ENCODE peak calls at places on chromosomes 2 and 18, in eight cellular contexts. J is transverse colon, F is K562, T is A549, C is HepG2, I is esophagus muscularis mucosa, N is SK-N-SH, E is upper lobe of left lung. M is an unnamed sample.

GRCh38 chr2:234686088-234686890 is 189.4 kb upstream of the ARL4C start:
- DNase-seq in J (no peak), F (no peak), T (peak; percentile 37), C (peak; percentile 50), I (no peak), N (no peak), E (no peak), M (no peak)

GRCh38 chr18:34592961-34593382 is 117.1 kb upstream of the DTNA start:
- DNase-seq in J (peak; percentile 19), F (no peak), T (no peak), C (no peak), I (no peak), N (no peak), E (no peak), M (peak; percentile 74)

GRCh38 chr18:6624271-6624670 is 105.2 kb upstream of the ARHGAP28 start:
- DNase-seq in J (no peak), F (no peak), T (no peak), C (no peak), I (no peak), N (no peak), E (no peak), M (no peak)

GRCh38 chr2:69693472-69694450 is 48.2 kb upstream of the ANXA4 start:
- DNase-seq in J (peak; percentile 26), F (no peak), T (no peak), C (no peak), I (no peak), N (no peak), E (peak; percentile 53), M (no peak)

GRCh38 chr2:102619414-102620319 is at the start of gene SLC9A2:
- DNase-seq in J (peak; percentile 59), F (no peak), T (peak; percentile 52), C (no peak), I (no peak), N (peak; percentile 33), E (peak; percentile 27), M (no peak)

GRCh38 chr2:78861546-78861945 is 164.0 kb upstream of the REG3G start:
- DNase-seq in J (no peak), F (peak; percentile 24), T (peak; percentile 29), C (peak; percentile 51), I (no peak), N (peak; percentile 16), E (no peak), M (no peak)

GRCh38 chr18:47911877-47912276 is 18.6 kb downstream of the SMAD2 start:
- DNase-seq in J (no peak), F (peak; percentile 78), T (no peak), C (peak; percentile 52), I (no peak), N (no peak), E (no peak), M (no peak)

GRCh38 chr2:7418343-7418742 is 501.1 kb downstream of the RNF144A start:
- DNase-seq in J (no peak), F (no peak), T (no peak), C (no peak), I (no peak), N (no peak), E (no peak), M (no peak)

GRCh38 chr18:61861372-61861771 is 31.4 kb downstream of the RNF152 start:
- DNase-seq in J (no peak), F (no peak), T (no peak), C (no peak), I (no peak), N (no peak), E (no peak), M (no peak)

GRCh38 chr18:2302628-2303516 is 268.4 kb downstream of the METTL4 start:
- DNase-seq in J (no peak), F (peak; percentile 93), T (peak; percentile 82), C (no peak), I (no peak), N (no peak), E (no peak), M (no peak)

GRCh38 chr2:67130526-67131309 is 266.4 kb upstream of the ETAA1 start:
- DNase-seq in J (no peak), F (no peak), T (no peak), C (no peak), I (no peak), N (no peak), E (no peak), M (no peak)

GRCh38 chr18:32896781-32897547 is 124.1 kb upstream of the KLHL14 start:
- DNase-seq in J (no peak), F (no peak), T (no peak), C (no peak), I (peak; percentile 45), N (no peak), E (no peak), M (no peak)

GRCh38 chr18:50973367-50974126 is 5.7 kb downstream of the ELAC1 start:
- DNase-seq in J (no peak), F (no peak), T (peak; percentile 47), C (peak; percentile 90), I (no peak), N (no peak), E (peak; percentile 39), M (no peak)

GRCh38 chr2:3805120-3805519 is 101.7 kb downstream of the DCDC2C start:
- DNase-seq in J (no peak), F (peak; percentile 38), T (peak; percentile 54), C (peak; percentile 57), I (no peak), N (peak; percentile 75), E (no peak), M (no peak)

GRCh38 chr2:67954125-67954748 is 108.6 kb downstream of the C1D start:
- DNase-seq in J (peak; percentile 23), F (no peak), T (no peak), C (peak; percentile 83), I (peak; percentile 77), N (no peak), E (peak; percentile 26), M (no peak)

GRCh38 chr18:9708057-9708881 is at the start of gene RAB31:
- DNase-seq in J (peak; percentile 74), F (peak; percentile 87), T (peak; percentile 44), C (no peak), I (no peak), N (peak; percentile 88), E (peak; percentile 85), M (peak; percentile 94)

GRCh38 chr18:22335644-22336275 is 82.0 kb downstream of the CTAGE1 start:
- DNase-seq in J (peak; percentile 83), F (no peak), T (no peak), C (no peak), I (no peak), N (no peak), E (peak; percentile 32), M (no peak)

GRCh38 chr2:31581124-31581795 is 522 bp upstream of the SRD5A2 start:
- DNase-seq in J (no peak), F (no peak), T (no peak), C (no peak), I (no peak), N (no peak), E (no peak), M (no peak)
- TF ChIP-seq EP300 in J (no peak), F (no peak), T (no peak), C (no peak), I (no peak), N (no peak), E (no peak), M (no peak)

GRCh38 chr2:73386894-73387636 is 1.4 kb downstream of the ALMS1 start:
- DNase-seq in J (no peak), F (peak; percentile 12), T (no peak), C (no peak), I (no peak), N (no peak), E (no peak), M (no peak)
- H3K4me3 ChIP-seq in J (peak overlapping the region; percentile 90), F (peak overlapping the region; percentile 86), T (peak overlapping the region; percentile 69), C (peak overlapping the region; percentile 100), I (peak overlapping the region; percentile 66), N (peak overlapping the region; percentile 92), E (peak overlapping the region; percentile 69), M (peak overlapping the region; percentile 70)

GRCh38 chr2:203437516-203437915 is 97.6 kb downstream of the RAPH1 start:
- DNase-seq in J (no peak), F (no peak), T (no peak), C (no peak), I (no peak), N (no peak), E (peak; percentile 58), M (no peak)

GRCh38 chr2:203427061-203427460 is 98.9 kb downstream of the ABI2 start:
- DNase-seq in J (no peak), F (no peak), T (peak; percentile 35), C (no peak), I (no peak), N (no peak), E (no peak), M (no peak)

GRCh38 chr2:203432811-203433210 is 102.3 kb downstream of the RAPH1 start:
- DNase-seq in J (no peak), F (no peak), T (no peak), C (no peak), I (no peak), N (no peak), E (no peak), M (no peak)

GRCh38 chr2:203436496-203436895 is 98.6 kb downstream of the RAPH1 start:
- DNase-seq in J (no peak), F (no peak), T (no peak), C (no peak), I (no peak), N (no peak), E (no peak), M (no peak)

DNA sequence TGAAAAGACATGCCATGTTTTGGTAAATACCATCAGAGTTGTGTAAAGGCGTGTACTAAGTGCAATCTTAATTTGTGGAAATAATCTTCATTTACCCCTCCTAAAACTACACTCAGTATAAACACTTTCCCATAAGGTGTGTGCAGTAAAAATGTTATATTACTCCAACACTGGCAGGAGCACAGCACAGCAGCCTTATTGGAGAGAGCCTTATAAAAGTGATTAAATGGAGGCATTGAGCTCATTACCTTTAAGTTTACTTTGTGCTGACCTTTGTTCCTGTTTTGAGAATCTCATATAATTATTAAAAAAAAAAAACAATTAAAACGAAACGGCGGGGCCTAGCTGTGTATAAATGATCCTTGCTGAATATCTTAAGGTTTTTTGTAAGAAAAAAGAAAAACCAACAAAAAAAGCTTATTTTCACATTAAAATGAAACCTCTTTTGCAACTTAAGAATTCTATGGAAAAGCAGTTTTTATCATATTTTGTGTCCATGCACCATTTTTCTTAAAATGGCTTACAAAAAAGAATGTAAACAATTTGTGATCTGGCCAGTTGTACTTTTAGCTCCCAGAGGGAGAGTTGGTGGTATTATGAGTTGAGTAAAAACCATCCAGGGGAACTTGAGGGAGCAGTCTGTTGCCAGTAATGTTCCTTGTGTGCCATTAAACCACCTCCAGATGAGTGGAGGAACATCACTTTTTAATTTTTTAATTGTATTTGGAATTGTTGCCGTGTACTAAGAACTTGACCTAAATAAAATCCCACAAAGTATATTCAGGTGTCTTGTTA is 103.4 kb downstream of the ABI2 start:
- DNase-seq in J (no peak), F (no peak), T (no peak), C (no peak), I (no peak), N (no peak), E (no peak), M (no peak)
- TF ChIP-seq EP300 in J (no peak), F (no peak), T (no peak), C (no peak), I (no peak), N (no peak), E (no peak), M (no peak)

DNA sequence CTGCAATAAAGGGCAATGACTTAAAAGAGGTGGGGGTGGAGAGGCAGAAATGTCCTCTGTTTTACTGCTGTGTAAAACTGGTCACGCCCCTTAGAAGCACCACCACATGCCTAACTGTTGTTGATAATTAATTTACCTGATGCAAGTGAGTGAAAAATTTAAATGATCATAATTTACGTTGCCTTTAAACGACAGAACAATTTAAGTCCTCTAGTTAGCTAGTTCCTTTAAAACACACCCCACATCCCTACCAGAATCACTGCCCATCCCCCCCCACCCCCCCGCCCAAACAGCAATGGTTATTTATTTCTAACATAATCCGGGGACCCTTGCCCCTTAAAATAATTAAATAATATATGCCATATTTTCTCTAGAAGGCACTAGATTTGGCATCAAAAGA is 657 bp upstream of the PPIG start:
- DNase-seq in J (no peak), F (no peak), T (no peak), C (no peak), I (no peak), N (no peak), E (no peak), M (no peak)
- H3K4me3 ChIP-seq in J (no peak overlapping the region), F (no peak overlapping the region), T (no peak overlapping the region), C (peak overlapping the region; percentile 96), I (no peak overlapping the region), N (no peak overlapping the region), E (no peak overlapping the region), M (no peak overlapping the region)